ENCODE peak calls at places on chromosomes 16 and 17, in six cellular contexts. A, D, F, B, G and P are unnamed samples.

GRCh38 chr17:8488931-8489330 is 53.2 kb downstream of the NDEL1 start:
- DNase-seq in D (no peak), F (no peak), B (no peak), A (peak; percentile 85), G (peak; percentile 48), P (no peak)

GRCh38 chr16:4435668-4436067 is 10.0 kb downstream of the DNAJA3 start:
- DNase-seq in G (no peak), A (no peak), D (no peak), F (no peak), B (no peak), P (no peak)

GRCh38 chr17:37092701-37093100 is 143.9 kb downstream of the AATF start:
- DNase-seq in G (no peak), A (no peak), B (no peak), D (no peak), F (no peak), P (no peak)

GRCh38 chr17:64447526-64447925 is 1.4 kb upstream of the MILR1 start:
- DNase-seq in D (no peak), F (no peak), G (no peak), B (no peak), A (no peak), P (no peak)

GRCh38 chr16:75130150-75130771 is 13.7 kb upstream of the LDHD start:
- DNase-seq in A (no peak), G (no peak), F (no peak), B (no peak), D (no peak), P (no peak)

GRCh38 chr17:82316651-82317393 is 586 bp downstream of the CD7 start:
- DNase-seq in D (no peak), A (no peak), G (no peak), F (no peak), B (no peak), P (no peak)

GRCh38 chr17:7141824-7142223 is 27.2 kb upstream of the ASGR2 start:
- DNase-seq in A (no peak), G (no peak), D (peak; percentile 73), B (no peak), F (no peak), P (no peak)

GRCh38 chr17:36017799-36018198 is at the start of gene CCL23:
- DNase-seq in A (no peak), D (no peak), G (no peak), B (no peak), F (no peak), P (no peak)

GRCh38 chr16:12499032-12499735 is 304.5 kb downstream of the CPPED1 start:
- DNase-seq in G (no peak), D (no peak), B (no peak), A (no peak), F (no peak), P (no peak)

GRCh38 chr16:89476379-89476778 is 14.0 kb downstream of the ANKRD11 start:
- DNase-seq in B (no peak), D (no peak), G (no peak), A (no peak), F (no peak), P (no peak)

GRCh38 chr17:13734880-13735279 is 133.2 kb upstream of the HS3ST3A1 start:
- DNase-seq in D (no peak), B (no peak), G (no peak), F (no peak), A (no peak), P (no peak)

GRCh38 chr17:53499277-53499676 is 323.4 kb upstream of the KIF2B start:
- DNase-seq in B (no peak), D (no peak), A (no peak), F (no peak), G (no peak), P (no peak)

GRCh38 chr16:525520-526180 is 1.9 kb upstream of the CAPN15 start:
- DNase-seq in A (no peak), D (no peak), F (peak; percentile 68), G (peak; percentile 34), B (no peak), P (no peak)

GRCh38 chr17:9668532-9668931 is 23.2 kb downstream of the USP43 start:
- DNase-seq in B (no peak), G (no peak), F (no peak), A (peak; percentile 66), D (no peak), P (no peak)

GRCh38 chr17:27613425-27613824 is 17.6 kb upstream of the LGALS9 start:
- DNase-seq in G (no peak), B (no peak), A (no peak), D (no peak), F (no peak), P (no peak)

GRCh38 chr16:16118337-16118736 is 105.0 kb downstream of the ABCC6 start:
- DNase-seq in F (no peak), A (no peak), B (no peak), D (no peak), G (no peak), P (no peak)

GRCh38 chr17:82358467-82359350 is at the start of gene TEX19:
- DNase-seq in G (no peak), A (no peak), F (peak; percentile 54), B (no peak), D (no peak), P (no peak)

GRCh38 chr17:55442953-55443683 is 21.5 kb upstream of the MMD start:
- DNase-seq in G (no peak), B (no peak), D (no peak), A (no peak), F (no peak), P (no peak)

GRCh38 chr17:39739020-39739884 is 1.5 kb downstream of the GRB7 start:
- DNase-seq in G (no peak), B (no peak), D (peak; percentile 91), A (no peak), F (peak; percentile 95), P (no peak)

GRCh38 chr17:39653662-39654331 is 11.4 kb upstream of the TCAP start:
- DNase-seq in D (peak; percentile 85), F (peak; percentile 91), G (peak; percentile 50), A (no peak), B (peak; percentile 60), P (no peak)

GRCh38 chr16:84355149-84355548 is 13.2 kb upstream of the ATP2C2 start:
- DNase-seq in G (no peak), B (no peak), D (no peak), F (no peak), A (no peak), P (no peak)

GRCh38 chr17:65027305-65027704 is 29.2 kb downstream of the GNA13 start:
- DNase-seq in F (peak; percentile 83), D (no peak), G (no peak), B (no peak), A (no peak), P (no peak)

GRCh38 chr16:50056226-50056625 is 9.5 kb upstream of the HEATR3 start:
- DNase-seq in F (no peak), D (no peak), G (no peak), A (no peak), B (no peak), P (no peak)
- TF ChIP-seq EP300 in F (no peak), D (no peak), G (no peak), A (no peak), B (no peak), P (no peak)

GRCh38 chr17:29760771-29761682 is 138.3 kb upstream of the CORO6 start:
- DNase-seq in A (peak; percentile 92), B (peak; percentile 83), D (peak; percentile 90), F (peak; percentile 79), G (peak; percentile 76), P (peak; percentile 93)
- TF ChIP-seq POLR2A in A (no peak), B (peak; percentile 78), D (peak; percentile 34), F (peak; percentile 48), G (peak; percentile 46), P (peak; percentile 21)

DNA sequence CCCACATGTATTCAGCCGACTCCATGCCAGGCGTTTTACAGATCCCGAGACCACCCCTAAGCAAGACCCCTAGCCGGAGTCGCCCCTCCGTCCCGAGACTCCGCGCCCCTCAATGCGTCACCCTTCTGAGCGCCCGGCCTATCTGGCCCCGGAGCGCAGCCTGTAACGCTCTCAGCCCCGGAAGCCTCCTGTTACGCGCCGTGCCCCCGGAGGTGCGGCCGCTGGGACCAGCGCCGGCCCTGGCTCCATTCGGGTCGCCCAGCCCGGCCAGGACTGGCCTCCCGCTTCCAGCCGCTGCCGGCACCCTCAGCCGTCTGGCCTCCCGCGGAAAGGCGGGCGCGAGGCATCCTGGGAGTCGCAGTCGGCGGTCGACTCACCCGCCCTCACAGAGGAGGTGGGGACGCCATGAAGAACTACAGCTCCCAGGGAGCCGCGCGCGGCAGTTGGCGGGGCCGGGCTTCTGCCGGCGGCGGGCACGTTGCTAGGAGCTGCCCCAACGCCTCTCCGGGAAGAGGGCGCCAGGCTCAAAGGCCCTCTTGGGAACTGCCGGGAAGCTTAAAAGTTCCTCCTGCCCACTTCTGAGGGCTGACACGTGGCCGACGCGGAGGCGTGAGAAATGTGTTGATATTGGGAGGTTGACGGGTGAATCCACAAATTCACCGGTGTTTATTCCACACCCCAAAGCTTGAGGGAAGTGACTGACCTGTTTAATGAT is at the start of gene FBF1:
- DNase-seq in F (peak; percentile 99), A (peak; percentile 94), G (peak; percentile 91), B (peak; percentile 80), D (peak; percentile 96), P (peak; percentile 97)
- TF ChIP-seq EP300 in F (no peak), A (no peak), G (no peak), B (peak; percentile 87), D (no peak), P (no peak)

DNA sequence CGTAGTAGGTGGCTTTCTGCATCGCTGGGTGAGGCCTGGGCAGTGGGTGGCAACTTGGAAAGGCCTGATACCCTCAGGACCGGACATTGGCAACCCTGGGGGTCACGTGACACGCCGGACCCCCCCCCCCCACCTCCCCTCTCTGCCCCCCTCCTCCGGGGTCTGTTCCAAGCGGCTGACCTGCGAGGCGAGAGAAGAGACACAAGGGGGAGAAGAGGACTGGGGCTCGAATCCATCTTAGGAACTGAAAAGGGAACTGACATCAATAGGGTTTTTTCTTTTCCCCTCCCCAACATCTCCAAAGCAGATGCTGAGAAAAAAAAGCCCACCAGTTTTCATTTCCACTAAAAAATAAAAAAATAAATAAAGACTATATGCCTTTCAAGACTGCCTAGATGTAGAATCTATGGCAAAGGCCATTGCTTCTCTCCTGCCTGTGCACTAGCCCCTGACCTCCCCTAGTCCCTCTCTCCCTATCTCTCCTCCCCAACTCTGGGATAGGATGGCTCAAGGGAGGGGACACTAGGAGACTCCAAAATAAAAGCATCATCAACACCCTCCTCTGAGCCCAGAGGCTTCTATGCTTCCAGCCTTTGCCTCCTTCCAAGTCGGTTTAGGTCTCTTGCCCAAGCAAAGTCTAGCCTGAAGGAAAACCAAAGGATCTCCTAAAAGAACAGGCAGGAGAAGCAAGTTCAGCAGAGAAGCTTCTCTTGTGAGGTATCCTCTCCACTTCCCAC is 7.7 kb upstream of the HOXB2 start:
- DNase-seq in A (no peak), D (no peak), F (no peak), B (no peak), G (no peak), P (no peak)
- TF ChIP-seq POLR2A in A (no peak), D (peak; percentile 20), F (no peak), B (no peak), G (no peak), P (no peak)

DNA sequence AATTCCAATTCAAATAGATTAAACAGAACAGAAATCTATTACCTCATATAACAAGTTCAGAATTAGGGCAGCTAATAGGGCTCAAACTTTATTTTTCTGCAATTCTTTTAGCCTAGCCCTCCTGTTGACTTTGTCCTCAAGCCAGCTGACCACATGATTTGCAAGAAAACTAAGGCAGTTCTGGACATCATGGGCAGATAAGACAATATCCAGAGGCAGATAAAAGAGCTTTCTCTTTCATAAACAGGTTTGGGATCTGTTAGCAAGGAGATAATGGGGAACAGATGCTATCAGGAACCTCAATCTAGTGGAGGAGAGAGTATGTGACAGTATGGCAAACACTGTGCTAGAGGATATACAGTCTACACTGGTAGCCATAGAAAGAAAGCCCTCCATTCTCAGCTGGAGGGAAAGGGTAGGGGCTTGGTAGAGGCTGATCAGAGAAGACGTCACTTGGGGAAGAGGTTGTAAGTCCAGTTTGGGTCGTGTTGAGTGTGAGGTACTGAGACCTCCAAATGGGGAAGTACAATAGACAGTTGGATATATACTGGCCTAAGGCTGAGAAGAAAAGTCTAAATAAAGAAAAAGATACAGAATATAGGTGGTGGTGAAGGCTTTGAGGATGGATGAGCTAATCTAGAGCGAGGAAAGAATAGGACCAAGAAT is 67.6 kb downstream of the CYB561 start:
- DNase-seq in F (no peak), G (no peak), B (no peak), D (no peak), A (no peak), P (no peak)
- TF ChIP-seq EP300 in F (no peak), G (no peak), B (no peak), D (no peak), A (no peak), P (no peak)